ENCODE peak calls at places on chromosomes 11 and 22, in five cellular contexts. Z, L, O, B and M are unnamed samples.

GRCh38 chr11:118430956-118431355 is 5.3 kb upstream of the KMT2A start:
- DNase-seq in O (no peak), L (no peak), Z (no peak), B (no peak), M (no peak)

GRCh38 chr11:115362997-115363396 is 141.2 kb downstream of the CADM1 start:
- DNase-seq in L (no peak), B (no peak), O (no peak), Z (no peak), M (no peak)

GRCh38 chr11:94322501-94322900 is 18.1 kb downstream of the IZUMO1R start:
- DNase-seq in B (no peak), O (no peak), Z (no peak), L (no peak), M (no peak)

GRCh38 chr11:19938051-19938856 is 222.0 kb downstream of the DBX1 start:
- DNase-seq in O (peak), Z (no peak), L (no peak), B (no peak), M (no peak)

GRCh38 chr11:44601471-44602370 is 36.3 kb downstream of the CD82 start:
- DNase-seq in Z (no peak), B (no peak), L (no peak), O (no peak), M (no peak)

GRCh38 chr11:134266841-134267251 is 9.3 kb upstream of the GLB1L3 start:
- DNase-seq in L (no peak), Z (peak), O (no peak), B (no peak), M (peak)

GRCh38 chr22:35517769-35518530 is 22.7 kb upstream of the RASD2 start:
- DNase-seq in Z (no peak), L (no peak), O (no peak), B (no peak), M (no peak)

GRCh38 chr11:60785806-60786361 is 751 bp downstream of the MS4A10 start:
- DNase-seq in O (no peak), B (no peak), Z (no peak), L (no peak), M (no peak)

GRCh38 chr22:49208768-49209252 is 618.9 kb downstream of the BRD1 start:
- DNase-seq in Z (no peak), B (no peak), L (no peak), O (no peak), M (no peak)

GRCh38 chr22:27175444-27175843 is 518.1 kb downstream of the MIAT start:
- DNase-seq in B (no peak), Z (no peak), O (no peak), L (no peak), M (no peak)

GRCh38 chr11:5929571-5929970 is 12.5 kb upstream of the OR56A3 start:
- DNase-seq in L (no peak), O (no peak), Z (no peak), B (no peak), M (no peak)

GRCh38 chr11:8006349-8006977 is 19.3 kb downstream of the EIF3F start:
- DNase-seq in O (peak), B (no peak), L (no peak), Z (peak), M (peak)

GRCh38 chr11:19216021-19216420 is 14.2 kb upstream of the CSRP3 start:
- DNase-seq in L (no peak), O (no peak), B (no peak), Z (no peak), M (no peak)

GRCh38 chr11:72036687-72037086 is 38.0 kb downstream of the IL18BP start:
- DNase-seq in L (no peak), O (no peak), Z (no peak), B (no peak), M (no peak)

GRCh38 chr11:110565690-110566336 is 136.1 kb downstream of the FDX1 start:
- DNase-seq in B (no peak), Z (no peak), L (no peak), O (no peak), M (no peak)

GRCh38 chr11:87076874-87077429 is 39.2 kb downstream of the TMEM135 start:
- DNase-seq in L (no peak), B (no peak), Z (no peak), O (no peak), M (no peak)

GRCh38 chr22:46001046-46001425 is 24.1 kb upstream of the WNT7B start:
- DNase-seq in B (no peak), Z (no peak), L (no peak), O (no peak), M (no peak)